ENCODE peak calls at places on chromosomes 1 and 21, in seven cellular contexts. Y is PC-9, U is astrocyte of the spinal cord, E is A549, M is K562, B is cardiac muscle cell, S is brain microvascular endothelial cell. F is an unnamed sample.

GRCh38 chr1:114510235-114511047 is 562 bp downstream of the TRIM33 start:
- DNase-seq in Y (peak), U (peak), E (peak), M (peak), B (peak), S (peak), F (peak)

GRCh38 chr1:115190766-115191165 is 101.5 kb upstream of the TSPAN2 start:
- DNase-seq in Y (no peak), U (no peak), E (no peak), M (no peak), B (no peak), S (no peak), F (no peak)

GRCh38 chr1:180173451-180173850 is 18.8 kb downstream of the QSOX1 start:
- DNase-seq in Y (no peak), U (no peak), E (no peak), M (no peak), B (no peak), S (no peak), F (no peak)

GRCh38 chr1:38787041-38787440 is 72.5 kb downstream of the RRAGC start:
- DNase-seq in Y (no peak), U (no peak), E (no peak), M (no peak), B (no peak), S (no peak), F (no peak)

GRCh38 chr1:245929224-245929623 is 577.9 kb downstream of the SMYD3 start:
- DNase-seq in Y (no peak), U (no peak), E (no peak), M (no peak), B (no peak), S (no peak), F (no peak)

GRCh38 chr1:180927348-180927747 is 14.7 kb downstream of the KIAA1614 start:
- DNase-seq in Y (no peak), U (no peak), E (no peak), M (no peak), B (peak), S (no peak), F (no peak)

GRCh38 chr1:154760469-154760933 is 109.6 kb downstream of the KCNN3 start:
- DNase-seq in Y (no peak), U (no peak), E (peak), M (peak), B (peak), S (no peak), F (peak)

GRCh38 chr1:164591858-164592257 is 32.9 kb downstream of the PBX1 start:
- DNase-seq in Y (peak), U (peak), E (no peak), M (no peak), B (peak), S (peak), F (peak)

GRCh38 chr1:160284220-160284781 is 632 bp downstream of the PEX19 start:
- DNase-seq in Y (peak), U (peak), E (peak), M (peak), B (peak), S (peak), F (peak)

GRCh38 chr21:38913120-38913975 is 107.6 kb downstream of the ETS2 start:
- DNase-seq in Y (peak), U (peak), E (peak), M (peak), B (peak), S (no peak), F (peak)

GRCh38 chr1:1578371-1578940 is 3.8 kb upstream of the SSU72 start:
- DNase-seq in Y (no peak), U (no peak), E (no peak), M (no peak), B (no peak), S (no peak), F (no peak)

GRCh38 chr1:87044840-87045239 is 130.4 kb downstream of the HS2ST1 start:
- DNase-seq in Y (no peak), U (no peak), E (no peak), M (no peak), B (no peak), S (no peak), F (peak)

GRCh38 chr1:37035828-37036666 is 1.7 kb upstream of the GRIK3 start:
- DNase-seq in Y (no peak), U (no peak), E (no peak), M (peak), B (peak), S (no peak), F (no peak)

GRCh38 chr1:37038703-37039093 is 4.4 kb upstream of the GRIK3 start:
- DNase-seq in Y (no peak), U (no peak), E (no peak), M (no peak), B (no peak), S (no peak), F (no peak)

GRCh38 chr1:37036667-37037053 is 2.3 kb upstream of the GRIK3 start:
- DNase-seq in Y (no peak), U (no peak), E (no peak), M (no peak), B (no peak), S (no peak), F (no peak)

GRCh38 chr1:37037675-37038074 is 3.4 kb upstream of the GRIK3 start:
- DNase-seq in Y (no peak), U (no peak), E (no peak), M (no peak), B (no peak), S (no peak), F (no peak)

DNA sequence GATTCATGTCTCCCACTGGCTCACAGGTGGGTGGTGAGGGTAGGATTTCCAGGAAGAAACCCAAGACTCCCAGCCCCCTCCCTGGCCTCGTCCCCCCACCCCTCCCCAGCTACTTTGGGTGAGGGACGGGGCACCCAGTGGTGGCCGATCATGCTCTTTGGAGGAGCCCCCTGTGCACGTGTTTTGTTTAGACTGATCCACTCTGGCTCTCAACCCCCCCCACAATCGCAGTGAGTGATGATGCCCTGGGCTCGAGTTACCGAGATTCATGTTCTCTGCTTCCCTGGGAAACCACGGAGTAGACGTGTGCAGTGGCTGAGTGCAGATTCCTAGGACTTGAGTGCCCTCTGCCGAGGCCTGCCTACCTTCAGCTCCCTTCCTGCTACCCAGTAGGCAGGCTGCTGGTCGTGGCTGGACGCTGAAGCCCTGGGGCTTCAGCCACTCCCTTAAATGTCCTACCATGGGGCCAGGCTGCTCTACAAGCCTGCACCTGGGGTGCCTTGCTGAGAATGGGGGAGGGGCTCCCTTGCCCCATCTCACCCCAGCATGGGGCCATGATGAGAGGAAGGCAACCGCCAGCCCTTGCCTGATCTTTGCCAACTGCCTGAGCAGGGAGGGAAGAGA is 3.9 kb upstream of the GRIK3 start:
- DNase-seq in Y (peak), U (no peak), E (peak), M (no peak), B (peak), S (no peak), F (peak)
- TF ChIP-seq CTCF in Y (peak), U (no peak), E (no peak), M (no peak), B (no peak), S (no peak), F (no peak)

GRCh38 chr1:90187186-90187585 is 192.3 kb downstream of the ZNF326 start:
- DNase-seq in Y (no peak), U (no peak), E (no peak), M (no peak), B (no peak), S (no peak), F (no peak)

GRCh38 chr1:90198616-90199015 is 203.7 kb downstream of the ZNF326 start:
- DNase-seq in Y (no peak), U (no peak), E (no peak), M (no peak), B (peak), S (no peak), F (no peak)

GRCh38 chr1:90189889-90190288 is 195.0 kb downstream of the ZNF326 start:
- DNase-seq in Y (no peak), U (no peak), E (no peak), M (no peak), B (no peak), S (no peak), F (no peak)

GRCh38 chr1:90190523-90190922 is 195.6 kb downstream of the ZNF326 start:
- DNase-seq in Y (no peak), U (no peak), E (no peak), M (no peak), B (peak), S (no peak), F (no peak)

DNA sequence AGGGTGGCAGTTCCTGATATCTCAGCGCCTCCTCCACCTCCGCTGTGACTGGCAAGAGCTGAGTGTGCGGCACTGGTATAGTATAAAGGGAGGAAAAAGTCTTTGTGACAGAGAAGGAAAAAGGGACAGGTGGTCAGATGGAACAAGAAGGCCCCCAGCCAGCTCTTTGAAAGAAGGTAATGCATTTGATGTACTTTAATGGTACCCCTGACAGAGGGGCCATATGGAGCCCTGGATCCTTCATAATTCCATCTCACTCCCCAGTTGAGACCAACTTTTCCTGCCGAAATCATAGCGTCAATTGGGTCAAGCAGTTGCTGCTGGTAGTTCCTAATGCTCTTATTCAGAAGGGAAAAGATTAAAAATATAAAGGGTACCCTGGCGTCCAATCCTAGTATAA is 198.2 kb downstream of the ZNF326 start:
- DNase-seq in Y (no peak), U (no peak), E (no peak), M (no peak), B (no peak), S (no peak), F (no peak)
- TF ChIP-seq CTCF in Y (no peak), U (no peak), E (no peak), M (no peak), B (no peak), S (no peak), F (no peak)

DNA sequence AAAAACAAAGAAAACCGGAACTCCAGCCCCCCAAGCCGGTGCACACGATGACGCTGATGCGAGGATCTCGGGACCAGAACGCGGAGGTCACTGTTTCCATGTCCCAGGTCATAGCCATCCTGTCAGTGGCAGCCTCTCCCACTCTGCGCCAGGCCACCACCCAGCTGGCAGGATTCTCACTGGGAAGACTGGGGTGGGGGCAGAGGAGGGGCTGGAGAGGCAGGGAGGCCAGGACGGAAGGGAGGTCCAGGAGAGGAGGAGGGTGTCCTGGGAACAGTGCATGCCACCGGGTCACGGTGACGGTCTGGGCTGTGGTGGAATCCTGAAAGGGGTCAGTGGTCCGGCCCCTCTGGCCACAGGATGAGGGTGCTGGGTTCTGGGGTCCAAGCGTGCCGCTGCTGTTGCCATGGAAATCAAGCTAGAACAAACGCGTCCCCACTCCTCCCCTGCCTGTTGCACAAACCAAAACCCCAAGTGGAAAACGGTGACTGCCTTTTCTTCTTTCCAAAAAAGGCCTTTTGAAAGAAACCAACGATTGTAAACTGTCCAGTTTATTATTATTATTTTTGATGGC is 26.1 kb downstream of the MRPL37 start:
- DNase-seq in Y (no peak), U (no peak), E (no peak), M (no peak), B (no peak), S (no peak), F (no peak)
- TF ChIP-seq CTCF in Y (no peak), U (no peak), E (no peak), M (no peak), B (no peak), S (no peak), F (no peak)

DNA sequence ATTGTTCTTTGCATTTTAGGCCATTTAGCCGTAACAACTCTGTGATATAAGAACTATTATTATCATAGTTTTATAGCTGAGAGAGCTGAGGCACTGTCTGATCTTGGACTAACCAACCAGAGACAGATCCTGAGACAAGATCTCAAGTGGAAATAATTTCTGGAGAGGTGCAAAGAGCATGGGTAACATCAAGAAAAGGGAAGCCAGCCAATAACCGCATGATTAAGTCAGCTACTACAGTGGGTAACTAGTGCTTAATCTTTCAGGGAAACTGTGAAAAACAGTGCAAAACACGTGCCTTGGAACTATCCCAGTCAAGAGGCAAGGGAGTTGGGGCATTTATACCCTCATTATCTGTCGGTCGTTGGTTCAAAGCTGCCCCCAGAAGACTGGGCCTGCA is 105.8 kb downstream of the OMA1 start:
- DNase-seq in Y (no peak), U (no peak), E (no peak), M (no peak), B (no peak), S (no peak), F (no peak)
- TF ChIP-seq CTCF in Y (no peak), U (no peak), E (no peak), M (no peak), B (no peak), S (no peak), F (no peak)

GRCh38 chr1:167061073-167061464 is 29.1 kb downstream of the GPA33 start:
- DNase-seq in Y (no peak), U (no peak), E (no peak), M (no peak), B (no peak), S (no peak), F (no peak)

GRCh38 chr1:167059045-167059728 is 31.0 kb downstream of the GPA33 start:
- DNase-seq in Y (peak), U (peak), E (peak), M (peak), B (peak), S (peak), F (peak)

GRCh38 chr1:167059729-167060107 is 30.5 kb downstream of the GPA33 start:
- DNase-seq in Y (no peak), U (no peak), E (no peak), M (no peak), B (no peak), S (no peak), F (no peak)

GRCh38 chr1:167057297-167057688 is 32.9 kb downstream of the GPA33 start:
- DNase-seq in Y (peak), U (peak), E (peak), M (peak), B (peak), S (peak), F (peak)

GRCh38 chr1:167060141-167061072 is 29.8 kb downstream of the GPA33 start:
- DNase-seq in Y (no peak), U (peak), E (no peak), M (no peak), B (no peak), S (no peak), F (peak)
- TF ChIP-seq CTCF in Y (peak), U (peak), E (no peak), M (no peak), B (peak), S (peak), F (peak)

GRCh38 chr1:247043406-247043805 is 35.2 kb downstream of the ZNF670 start:
- DNase-seq in Y (no peak), U (no peak), E (no peak), M (no peak), B (no peak), S (no peak), F (no peak)
- TF ChIP-seq CTCF in Y (no peak), U (no peak), E (no peak), M (no peak), B (no peak), S (no peak), F (peak)

DNA sequence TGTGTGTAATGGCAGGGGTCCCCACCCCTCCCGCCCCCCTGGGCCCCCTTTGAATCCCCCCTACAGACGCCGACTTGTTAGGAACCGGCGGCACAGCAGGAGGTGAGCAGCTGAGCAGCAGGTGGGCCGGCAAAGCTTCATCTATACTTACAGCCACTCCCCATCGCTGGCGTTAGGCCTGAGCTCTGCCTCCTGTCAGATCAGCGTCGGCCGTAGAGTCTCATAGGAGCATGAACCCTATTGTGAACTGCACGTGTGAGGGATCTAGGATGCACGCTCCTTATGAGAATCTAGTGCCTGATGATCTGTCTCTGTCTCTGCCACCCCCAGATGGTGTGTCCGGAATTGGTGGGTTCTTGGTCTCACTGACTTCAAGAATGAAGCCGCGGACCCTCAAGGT is 14.9 kb upstream of the VPS26C start:
- DNase-seq in Y (no peak), U (no peak), E (no peak), M (no peak), B (no peak), S (no peak), F (no peak)
- TF ChIP-seq CTCF in Y (no peak), U (no peak), E (no peak), M (no peak), B (no peak), S (no peak), F (no peak)

GRCh38 chr1:183022202-183023145 is 746 bp upstream of the LAMC1 start:
- DNase-seq in Y (peak), U (peak), E (peak), M (peak), B (peak), S (peak), F (peak)

GRCh38 chr1:183019126-183019740 is 4.0 kb upstream of the LAMC1 start:
- DNase-seq in Y (peak), U (no peak), E (no peak), M (no peak), B (no peak), S (no peak), F (no peak)

GRCh38 chr1:183021405-183022201 is 1.6 kb upstream of the LAMC1 start:
- DNase-seq in Y (no peak), U (no peak), E (no peak), M (no peak), B (no peak), S (no peak), F (no peak)

GRCh38 chr1:183023146-183023600 is at the start of gene LAMC1:
- DNase-seq in Y (peak), U (peak), E (peak), M (peak), B (peak), S (peak), F (peak)

DNA sequence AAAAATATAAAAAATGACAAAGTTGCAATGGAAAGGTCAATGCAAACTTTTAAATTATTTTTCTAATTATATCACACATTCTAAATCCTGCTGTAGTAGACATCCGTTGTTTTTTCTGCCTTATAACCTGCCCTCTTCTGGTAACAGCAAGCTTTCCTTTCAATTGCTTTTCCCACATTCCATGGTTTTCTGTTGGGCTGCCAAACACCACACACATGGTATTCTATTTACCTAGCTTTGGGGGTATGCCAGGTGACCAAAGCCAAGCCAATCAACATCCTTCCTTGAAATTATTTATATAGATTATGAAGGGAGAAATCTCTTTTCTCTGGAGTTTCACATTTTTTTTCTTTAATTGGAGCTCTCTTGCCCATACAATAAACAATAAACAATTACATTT is 3.4 kb upstream of the LAMC1 start:
- DNase-seq in Y (no peak), U (peak), E (no peak), M (no peak), B (no peak), S (no peak), F (peak)
- TF ChIP-seq CTCF in Y (no peak), U (peak), E (peak), M (no peak), B (peak), S (peak), F (peak)